ENCODE peak calls at places on chromosomes 6 and 20, in ten cellular contexts. G is lower leg skin, E is DND-41, L is fibroblast of lung, D is fibroblast of mammary gland, B is neuronal stem cell, T is choroid plexus epithelial cell, H is uterus, C is GM12865, N is mesendoderm. F is an unnamed sample.

GRCh38 chr6:13998356-13998755 is 73.6 kb downstream of the RNF182 start:
- DNase-seq in G (no peak), E (no peak), L (no peak), H (no peak), D (no peak), C (no peak), T (no peak), B (no peak), N (no peak), F (no peak)

GRCh38 chr20:10216146-10216741 is 2.4 kb upstream of the SNAP25 start:
- DNase-seq in H (no peak), B (no peak), C (no peak), E (no peak), D (peak), N (no peak), T (peak), G (no peak), L (peak), F (no peak)

GRCh38 chr20:41150664-41151063 is 13.3 kb downstream of the PLCG1 start:
- DNase-seq in E (no peak), D (peak), C (no peak), G (no peak), T (no peak), L (no peak), B (no peak), N (peak), H (no peak), F (no peak)

GRCh38 chr6:45665859-45666258 is 288.1 kb upstream of the SUPT3H start:
- DNase-seq in C (no peak), H (no peak), G (no peak), B (no peak), N (peak), D (no peak), L (no peak), E (peak), T (no peak), F (no peak)

GRCh38 chr6:134477991-134478635 is 160.2 kb upstream of the SGK1 start:
- DNase-seq in D (peak), T (peak), C (no peak), H (no peak), G (no peak), E (no peak), N (no peak), L (peak), B (no peak), F (no peak)

GRCh38 chr6:90088009-90088408 is 193.7 kb downstream of the GJA10 start:
- DNase-seq in L (peak), H (no peak), E (no peak), G (no peak), N (no peak), D (peak), B (no peak), T (peak), C (no peak), F (no peak)

GRCh38 chr20:63552481-63553249 is 1.3 kb upstream of the FNDC11 start:
- DNase-seq in G (no peak), B (no peak), E (peak), L (no peak), T (no peak), D (no peak), C (peak), H (no peak), N (no peak), F (no peak)

GRCh38 chr6:1394591-1395463 is 5.5 kb downstream of the FOXF2 start:
- DNase-seq in D (no peak), L (peak), E (no peak), G (peak), C (no peak), N (no peak), B (peak), H (no peak), T (no peak), F (no peak)

GRCh38 chr20:53157443-53158408 is 185.6 kb downstream of the TSHZ2 start:
- DNase-seq in N (peak), T (peak), L (peak), B (peak), E (peak), D (peak), C (peak), G (no peak), H (no peak), F (no peak)

GRCh38 chr6:7505196-7505699 is 36.2 kb upstream of the DSP start:
- DNase-seq in L (peak), G (no peak), N (peak), D (peak), E (no peak), C (no peak), H (no peak), B (peak), T (peak), F (peak)

GRCh38 chr20:8662433-8662954 is 406.4 kb upstream of the PLCB4 start:
- DNase-seq in H (no peak), B (no peak), T (no peak), N (no peak), C (no peak), L (no peak), D (no peak), E (no peak), G (no peak), F (no peak)

GRCh38 chr20:59586613-59587012 is 17.7 kb upstream of the PHACTR3 start:
- DNase-seq in H (no peak), T (no peak), C (no peak), E (no peak), B (no peak), G (no peak), N (no peak), L (no peak), D (no peak), F (no peak)

GRCh38 chr6:125787791-125788190 is 3.0 kb upstream of the NCOA7 start:
- DNase-seq in H (no peak), G (no peak), N (no peak), B (no peak), D (peak), E (no peak), L (peak), T (peak), C (peak), F (no peak)

GRCh38 chr6:125984311-125984710 is 2.0 kb upstream of the TRMT11 start:
- DNase-seq in H (no peak), G (no peak), C (no peak), D (peak), L (peak), T (peak), N (no peak), E (no peak), B (no peak), F (peak)

GRCh38 chr20:47719625-47720024 is 65.7 kb downstream of the SULF2 start:
- DNase-seq in C (no peak), H (no peak), E (no peak), B (no peak), G (no peak), L (no peak), D (no peak), T (no peak), N (no peak), F (no peak)

GRCh38 chr6:117919775-117920492 is 12.9 kb downstream of the SLC35F1 start:
- DNase-seq in G (no peak), T (no peak), B (peak), H (peak), D (no peak), C (no peak), N (peak), E (no peak), L (no peak), F (no peak)

GRCh38 chr20:63518946-63519764 is 1.4 kb upstream of the PPDPF start:
- DNase-seq in E (no peak), D (no peak), N (no peak), G (no peak), B (no peak), L (no peak), T (no peak), H (peak), C (peak), F (no peak)

DNA sequence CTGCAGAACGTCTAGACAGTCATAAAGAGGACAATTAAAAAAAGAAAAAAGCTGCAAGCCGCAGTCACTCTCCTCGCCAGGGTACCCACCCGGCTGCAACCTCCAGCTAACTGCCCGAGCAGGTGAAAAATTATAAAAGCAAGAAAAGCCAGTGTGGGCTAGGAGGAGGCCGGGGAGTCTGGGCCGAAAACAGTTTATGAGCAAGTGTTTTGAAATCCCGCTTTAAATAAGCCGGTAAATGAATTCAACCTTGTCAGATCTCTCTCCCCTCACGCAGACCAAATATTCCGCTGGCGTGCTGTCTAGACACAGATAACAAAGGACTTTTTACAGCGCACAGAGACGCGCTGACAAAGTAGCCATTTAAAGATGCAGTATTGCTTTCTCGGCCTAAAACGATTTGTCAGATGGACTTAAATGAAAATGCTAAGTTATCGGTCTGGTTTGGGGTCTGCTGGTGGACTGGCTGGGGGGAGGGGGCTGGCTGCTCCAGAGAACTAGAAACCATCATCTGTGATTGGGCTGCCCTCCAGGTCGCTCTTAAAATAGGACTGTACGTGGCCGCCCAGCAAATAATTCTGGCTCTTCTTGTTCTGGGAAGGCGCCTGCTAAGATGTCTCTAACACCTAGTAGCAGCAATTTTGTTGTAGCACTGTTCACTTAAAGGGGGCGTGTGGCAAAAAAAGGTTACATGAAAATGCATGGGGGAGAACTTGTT is 24.5 kb downstream of the PMEPA1 start:
- DNase-seq in H (no peak), L (no peak), T (no peak), G (no peak), E (no peak), C (no peak), B (no peak), N (no peak), D (no peak), F (no peak)
- H3K4me3 ChIP-seq in H (peak), L (no peak), T (no peak), G (no peak), E (no peak), C (no peak), B (no peak), N (no peak), D (no peak), F (no peak)

DNA sequence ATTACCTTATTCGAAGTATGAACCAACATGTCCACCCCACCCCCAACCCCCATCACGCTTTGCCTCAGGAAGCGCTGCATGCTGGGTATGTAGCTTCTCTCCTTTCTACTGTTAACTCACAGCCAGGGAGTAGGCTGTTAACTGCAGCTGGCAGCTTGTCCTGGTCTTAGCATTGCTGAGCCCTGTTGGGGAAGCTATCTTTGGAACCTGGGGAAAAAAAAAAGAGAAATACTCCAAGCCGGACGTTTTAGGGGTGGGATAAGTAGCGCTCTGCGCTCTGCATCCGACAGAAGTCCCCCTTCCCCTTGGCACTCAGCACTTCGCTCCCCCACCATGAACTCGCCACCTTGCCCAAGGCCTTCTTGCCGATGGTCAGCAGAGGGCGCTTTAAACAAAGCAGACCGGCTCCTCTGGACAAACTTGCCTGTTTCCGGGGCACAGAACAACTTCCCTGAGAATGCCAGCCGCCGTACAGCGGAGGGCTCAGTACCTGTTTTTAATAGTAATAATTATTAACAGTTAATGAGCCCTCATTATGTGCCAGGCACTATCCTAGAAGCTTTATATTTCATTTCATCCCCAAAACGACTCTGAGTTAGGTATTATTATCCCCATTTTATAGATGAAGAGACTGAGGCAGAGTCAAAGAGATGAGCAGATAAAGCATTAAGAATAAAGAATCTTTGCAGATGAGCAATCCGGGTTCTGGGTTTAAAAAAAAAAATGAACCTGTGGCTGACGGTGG is 35.2 kb upstream of the MDFI start:
- DNase-seq in E (peak), L (peak), C (peak), T (peak), B (peak), G (peak), N (peak), D (peak), H (peak), F (no peak)
- H3K4me3 ChIP-seq in E (no peak), L (no peak), C (no peak), T (peak), B (no peak), G (no peak), N (no peak), D (no peak), H (no peak), F (no peak)

GRCh38 chr20:58019850-58020625 is 208.4 kb downstream of the ANKRD60 start:
- DNase-seq in C (no peak), H (no peak), N (no peak), B (no peak), T (no peak), E (no peak), G (peak), D (no peak), L (no peak), F (no peak)
- H3K4me3 ChIP-seq in C (no peak), H (no peak), N (no peak), B (no peak), T (no peak), E (no peak), G (no peak), D (no peak), L (no peak), F (no peak)

GRCh38 chr6:36114798-36115408 is 15.4 kb upstream of the MAPK13 start:
- DNase-seq in D (no peak), L (no peak), G (no peak), N (no peak), B (no peak), E (no peak), T (no peak), H (no peak), C (peak), F (no peak)
- H3K4me3 ChIP-seq in D (no peak), L (no peak), G (no peak), N (no peak), B (no peak), E (no peak), T (no peak), H (no peak), C (no peak), F (no peak)

GRCh38 chr6:108561742-108562502 is 1.2 kb downstream of the FOXO3 start:
- DNase-seq in D (peak), G (no peak), H (peak), L (no peak), N (peak), B (peak), T (no peak), C (no peak), E (no peak), F (no peak)
- H3K4me3 ChIP-seq in D (peak), G (peak), H (peak), L (peak), N (peak), B (peak), T (peak), C (peak), E (no peak), F (peak)

DNA sequence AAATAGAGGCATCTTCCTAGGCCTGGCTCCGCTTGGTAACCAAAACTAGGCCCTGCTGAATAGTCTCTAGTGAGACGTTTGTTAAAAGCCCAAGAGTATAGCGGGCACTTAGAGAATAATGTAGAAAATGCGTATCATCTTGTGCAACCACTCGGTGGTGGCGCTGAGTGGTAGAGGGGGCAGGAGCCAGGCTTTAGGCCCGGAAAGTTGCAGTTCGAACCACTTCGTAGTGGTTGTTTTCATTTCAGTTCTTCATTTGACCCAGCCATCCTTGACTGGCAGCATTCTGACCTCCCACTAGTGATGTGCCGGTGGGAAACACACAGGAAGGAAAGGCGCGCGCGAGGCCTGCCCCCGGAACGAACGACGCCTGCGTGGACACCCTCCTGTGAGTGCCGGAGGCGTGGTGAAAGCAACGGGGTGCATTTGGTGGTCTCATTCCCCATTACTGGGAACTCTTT is 18.0 kb downstream of the GPX5 start:
- DNase-seq in N (peak), B (peak), G (no peak), D (peak), T (peak), C (peak), L (peak), E (no peak), H (peak), F (no peak)
- H3K4me3 ChIP-seq in N (peak), B (peak), G (no peak), D (peak), T (peak), C (peak), L (no peak), E (no peak), H (peak), F (peak)

GRCh38 chr20:32582659-32583580 is 2.2 kb downstream of the NOL4L start:
- DNase-seq in D (no peak), C (no peak), E (peak), H (peak), N (peak), T (no peak), G (peak), B (peak), L (no peak), F (no peak)
- H3K4me3 ChIP-seq in D (no peak), C (peak), E (peak), H (peak), N (peak), T (peak), G (no peak), B (peak), L (no peak), F (peak)

DNA sequence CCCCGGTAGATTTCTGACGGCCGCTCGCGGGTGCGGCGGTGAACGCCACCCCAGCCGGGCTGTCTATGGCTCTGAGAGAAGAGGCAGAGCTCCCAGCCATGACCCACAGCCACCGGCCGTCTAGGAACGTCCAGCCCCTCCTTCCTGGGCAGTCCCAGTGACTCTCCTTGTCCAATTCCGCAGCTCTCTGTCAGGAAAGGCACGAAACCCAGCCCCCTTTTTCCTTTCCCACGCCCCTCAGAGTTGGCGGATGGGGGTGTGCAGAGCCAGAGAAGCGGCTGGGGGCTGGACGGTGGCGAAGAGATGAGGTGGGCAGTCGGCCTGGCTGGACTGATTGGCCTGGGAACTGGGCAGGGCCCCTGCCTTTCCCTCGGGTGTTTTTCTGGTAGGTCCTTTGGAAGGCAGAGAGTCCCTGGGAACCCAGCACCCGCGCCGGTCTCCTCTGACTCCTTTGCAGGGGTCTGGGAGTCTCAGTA is 1.5 kb downstream of the EBF4 start:
- DNase-seq in N (no peak), H (no peak), C (no peak), T (no peak), E (no peak), B (no peak), D (no peak), G (peak), L (no peak), F (no peak)
- H3K4me3 ChIP-seq in N (no peak), H (peak), C (no peak), T (no peak), E (no peak), B (peak), D (no peak), G (no peak), L (no peak), F (no peak)

GRCh38 chr20:46328180-46328882 is 20.0 kb upstream of the CDH22 start:
- DNase-seq in H (no peak), T (no peak), G (no peak), D (no peak), E (no peak), N (no peak), C (no peak), B (no peak), L (no peak), F (no peak)
- H3K4me3 ChIP-seq in H (no peak), T (no peak), G (no peak), D (no peak), E (no peak), N (no peak), C (no peak), B (no peak), L (no peak), F (no peak)

F was measured in AG04449.